ENCODE peak calls at places on chromosomes 5 and 9, in five cellular contexts. R is mammary epithelial cell, K is neural crest cell, F is fibroblast of the conjunctiva, S is T-helper 9 cell. M is an unnamed sample.

GRCh38 chr5:106877881-106878280 is 792.9 kb downstream of the EFNA5 start:
- DNase-seq in F (no peak), K (no peak), R (no peak), S (no peak), M (no peak)

GRCh38 chr9:130290353-130291181 is 25.0 kb downstream of the HMCN2 start:
- DNase-seq in K (no peak), R (no peak), F (no peak), S (no peak), M (no peak)

GRCh38 chr5:28156981-28157380 is 1118.6 kb upstream of the CDH9 start:
- DNase-seq in S (no peak), R (no peak), K (no peak), F (peak; percentile 71), M (no peak)

GRCh38 chr9:87029904-87030303 is 82.6 kb upstream of the GAS1 start:
- DNase-seq in R (no peak), S (no peak), F (no peak), K (no peak), M (no peak)

GRCh38 chr9:79236466-79236865 is 335.3 kb upstream of the TLE4 start:
- DNase-seq in F (no peak), R (peak; percentile 8), S (no peak), K (no peak), M (no peak)

GRCh38 chr5:88389248-88390006 is 120.8 kb upstream of the TMEM161B start:
- DNase-seq in F (no peak), R (no peak), S (no peak), K (no peak), M (no peak)

GRCh38 chr9:126371007-126371870 is 44.6 kb downstream of the MVB12B start:
- DNase-seq in F (no peak), S (no peak), K (no peak), R (no peak), M (no peak)

GRCh38 chr5:126339215-126339805 is 83.9 kb upstream of the GRAMD2B start:
- DNase-seq in F (peak; percentile 73), R (peak; percentile 57), K (peak; percentile 47), S (peak; percentile 30), M (peak; percentile 64)

GRCh38 chr9:26882154-26882553 is 10.4 kb downstream of the CAAP1 start:
- DNase-seq in S (no peak), F (no peak), K (no peak), R (no peak), M (no peak)

GRCh38 chr9:100268271-100268670 is 84.5 kb downstream of the TEX10 start:
- DNase-seq in F (no peak), R (no peak), S (no peak), K (no peak), M (no peak)

GRCh38 chr5:71482132-71482531 is 26.7 kb downstream of the BDP1 start:
- DNase-seq in R (peak; percentile 58), K (no peak), F (no peak), S (no peak), M (no peak)

GRCh38 chr5:119257613-119258012 is 98.2 kb upstream of the TNFAIP8 start:
- DNase-seq in S (no peak), F (no peak), R (no peak), K (no peak), M (no peak)